ENCODE peak calls at places on chromosomes 5 and 9, in five cellular contexts. X is CD8-positive, alpha-beta memory T cell; O is stomach; W is Right ventricle myocardium superior; S is NCI-H2029 treated with DMSO at 0.1 percent for 48 hours. A is an unnamed sample.

GRCh38 chr9:80968611-80969010 is 720.7 kb downstream of the TLE1 start:
- DNase-seq in W (no peak), X (no peak), S (no peak), O (no peak), A (no peak)

GRCh38 chr9:94097788-94098413 is 13.6 kb downstream of the PTPDC1 start:
- DNase-seq in S (no peak), W (no peak), O (no peak), X (no peak), A (no peak)

GRCh38 chr5:23024470-23024869 is 171.3 kb upstream of the CDH12 start:
- DNase-seq in O (no peak), S (no peak), W (no peak), X (no peak), A (no peak)

GRCh38 chr9:19416143-19416542 is 7.3 kb downstream of the ACER2 start:
- DNase-seq in O (no peak), S (no peak), X (no peak), W (no peak), A (no peak)

GRCh38 chr9:123069010-123069481 is 35.6 kb downstream of the GPR21 start:
- DNase-seq in X (no peak), O (no peak), S (no peak), W (no peak), A (no peak)

GRCh38 chr5:171433952-171434676 is 14.7 kb downstream of the FGF18 start:
- DNase-seq in X (no peak), S (no peak), O (no peak), W (peak; percentile 1), A (no peak)

GRCh38 chr9:37508135-37508833 is 22.5 kb downstream of the POLR1E start:
- DNase-seq in S (no peak), W (no peak), O (no peak), X (no peak), A (no peak)

GRCh38 chr9:3760031-3760430 is 234.2 kb upstream of the RFX3 start:
- DNase-seq in W (no peak), O (no peak), S (no peak), X (no peak), A (no peak)

GRCh38 chr9:120733190-120733589 is 18.9 kb upstream of the MEGF9 start:
- DNase-seq in X (no peak), O (peak; percentile 55), W (no peak), S (no peak), A (no peak)

GRCh38 chr5:124071039-124071438 is 559.1 kb downstream of the CSNK1G3 start:
- DNase-seq in S (no peak), X (no peak), O (no peak), W (no peak), A (no peak)

GRCh38 chr5:6856658-6857057 is 143.4 kb downstream of the TENT4A start:
- DNase-seq in S (no peak), X (no peak), O (no peak), W (no peak), A (no peak)

GRCh38 chr9:134039386-134040175 is 14.3 kb downstream of the BRD3OS start:
- DNase-seq in X (no peak), S (no peak), O (no peak), W (no peak), A (no peak)

GRCh38 chr9:89179535-89179919 is 909 bp upstream of the SHC3 start:
- DNase-seq in S (no peak), W (no peak), O (no peak), X (no peak), A (no peak)

GRCh38 chr5:81778642-81779041 is 27.7 kb upstream of the SSBP2 start:
- DNase-seq in W (no peak), S (no peak), X (no peak), O (no peak), A (no peak)

GRCh38 chr5:38846379-38846967 is 661 bp downstream of the OSMR start:
- DNase-seq in O (no peak), W (no peak), X (no peak), S (no peak), A (no peak)

GRCh38 chr5:142783601-142784291 is 13.6 kb downstream of the ARHGAP26 start:
- DNase-seq in W (peak; percentile 65), S (no peak), O (no peak), X (peak; percentile 36), A (peak; percentile 35)

GRCh38 chr9:132077881-132078280 is 1.8 kb downstream of the MED27 start:
- DNase-seq in X (no peak), S (peak; percentile 71), W (no peak), O (no peak), A (no peak)

GRCh38 chr5:5658226-5658625 is 235.7 kb downstream of the ICE1 start:
- DNase-seq in O (no peak), S (no peak), X (no peak), W (no peak), A (no peak)

GRCh38 chr5:121273818-121274433 is 577.8 kb upstream of the FTMT start:
- DNase-seq in W (no peak), O (no peak), S (no peak), X (no peak), A (no peak)

GRCh38 chr9:121196389-121196788 is 5.3 kb downstream of the RAB14 start:
- DNase-seq in O (no peak), W (no peak), X (no peak), S (no peak), A (no peak)

GRCh38 chr9:114452219-114453169 is 52.8 kb downstream of the WHRN start:
- DNase-seq in S (peak; percentile 14), X (no peak), W (no peak), O (peak; percentile 55), A (no peak)

GRCh38 chr9:13295556-13295955 is 16.1 kb upstream of the MPDZ start:
- DNase-seq in X (no peak), S (no peak), W (no peak), O (no peak), A (no peak)

GRCh38 chr9:77161966-77162365 is 15.4 kb upstream of the VPS13A start:
- DNase-seq in O (no peak), S (no peak), X (no peak), W (no peak), A (no peak)

GRCh38 chr9:133371261-133371711 is 4.6 kb downstream of the SURF4 start:
- DNase-seq in W (no peak), S (no peak), O (no peak), X (peak; percentile 56), A (peak; percentile 66)

GRCh38 chr5:79077680-79078365 is 8.3 kb downstream of the BHMT2 start:
- DNase-seq in X (no peak), S (no peak), W (no peak), O (no peak), A (no peak)

GRCh38 chr9:70835323-70835722 is 286.1 kb downstream of the TRPM3 start:
- DNase-seq in S (no peak), X (no peak), O (no peak), W (no peak), A (no peak)

GRCh38 chr5:2603176-2603575 is 148.3 kb downstream of the IRX2 start:
- DNase-seq in S (no peak), W (no peak), X (no peak), O (no peak), A (no peak)

GRCh38 chr5:126363658-126364057 is 59.6 kb upstream of the GRAMD2B start:
- DNase-seq in X (no peak), O (no peak), W (no peak), S (no peak), A (no peak)

GRCh38 chr9:124015091-124015660 is 3.6 kb downstream of the LHX2 start:
- DNase-seq in O (no peak), S (no peak), X (no peak), W (no peak), A (no peak)

GRCh38 chr9:95138474-95138873 is 179.0 kb downstream of the FANCC start:
- DNase-seq in X (no peak), W (no peak), O (no peak), S (peak; percentile 97), A (no peak)

GRCh38 chr9:6758418-6759113 is 793 bp downstream of the KDM4C start:
- DNase-seq in S (no peak), X (peak; percentile 46), W (peak; percentile 60), O (peak; percentile 66), A (peak; percentile 46)

GRCh38 chr9:88814521-88815101 is 176.7 kb upstream of the S1PR3 start:
- DNase-seq in S (no peak), X (no peak), W (peak; percentile 84), O (no peak), A (no peak)

A was measured in activated T-helper 2 cell treated with anti-CD3 and anti-CD28 coated beads, Interferon-gamma antibody, Interleukin-2, Interleukin-4, amounts not matched to agents 10 μg/mL and 5 μg/mL and 100 μg/mL, durations not matched to agents 14 hours and 24 hours and 36 hours.